ENCODE peak calls at places on chromosomes 11 and 22, in five cellular contexts. I is K562, N is astrocyte, P is IMR-90, Z is mammary epithelial cell. Y is an unnamed sample.

GRCh38 chr22:30210235-30210831 is 36.2 kb downstream of the LIF start:
- DNase-seq in I (no peak), N (peak; percentile 87), P (peak; percentile 80), Z (peak; percentile 98), Y (peak; percentile 45)

GRCh38 chr22:46614070-46614931 is 5.9 kb upstream of the GRAMD4 start:
- DNase-seq in I (no peak), N (no peak), P (no peak), Z (no peak), Y (no peak)

GRCh38 chr11:87870081-87870480 is 305.2 kb downstream of the RAB38 start:
- DNase-seq in I (no peak), N (no peak), P (peak; percentile 2), Z (no peak), Y (no peak)

GRCh38 chr11:76339217-76339616 is 41.7 kb downstream of the THAP12 start:
- DNase-seq in I (no peak), N (no peak), P (no peak), Z (no peak), Y (peak; percentile 43)

GRCh38 chr11:130088217-130088616 is 18.5 kb downstream of the APLP2 start:
- DNase-seq in I (no peak), N (no peak), P (no peak), Z (no peak), Y (no peak)

GRCh38 chr11:848988-849824 is 6.6 kb downstream of the TSPAN4 start:
- DNase-seq in I (no peak), N (no peak), P (no peak), Z (no peak), Y (no peak)

GRCh38 chr11:10459029-10459970 is 4.2 kb downstream of the AMPD3 start:
- DNase-seq in I (peak; percentile 68), N (no peak), P (no peak), Z (no peak), Y (no peak)

GRCh38 chr11:73667906-73668305 is 21.5 kb downstream of the PLEKHB1 start:
- DNase-seq in I (no peak), N (no peak), P (peak; percentile 23), Z (no peak), Y (no peak)

GRCh38 chr22:19807914-19808872 is 46.5 kb downstream of the GNB1L start:
- DNase-seq in I (no peak), N (no peak), P (no peak), Z (no peak), Y (no peak)

GRCh38 chr22:19808873-19809478 is 45.7 kb downstream of the GNB1L start:
- DNase-seq in I (no peak), N (no peak), P (no peak), Z (no peak), Y (no peak)

GRCh38 chr22:19805821-19806212 is 45.2 kb downstream of the TBX1 start:
- DNase-seq in I (no peak), N (no peak), P (no peak), Z (no peak), Y (no peak)

GRCh38 chr22:19807161-19807913 is 46.8 kb downstream of the TBX1 start:
- DNase-seq in I (no peak), N (no peak), P (no peak), Z (no peak), Y (no peak)

GRCh38 chr22:19806213-19807160 is 45.9 kb downstream of the TBX1 start:
- DNase-seq in I (peak; percentile 91), N (peak; percentile 23), P (no peak), Z (peak; percentile 86), Y (peak; percentile 16)
- H3K4me3 ChIP-seq in I (no peak overlapping the region), N (no peak overlapping the region), P (no peak overlapping the region), Z (no peak overlapping the region), Y (no peak overlapping the region)

GRCh38 chr11:95242990-95243590 is 12.1 kb upstream of the SESN3 start:
- DNase-seq in I (no peak), N (no peak), P (no peak), Z (no peak), Y (no peak)
- TF ChIP-seq CTCF in I (no peak), N (no peak), P (no peak), Z (no peak), Y (no peak)

GRCh38 chr22:22704156-22704946 is 59.9 kb downstream of the GGTLC2 start:
- DNase-seq in I (no peak), N (no peak), P (no peak), Z (no peak), Y (no peak)

GRCh38 chr22:22705328-22706100 is 61.1 kb downstream of the GGTLC2 start:
- DNase-seq in I (no peak), N (no peak), P (no peak), Z (no peak), Y (no peak)

GRCh38 chr22:22702874-22703570 is 58.6 kb downstream of the GGTLC2 start:
- DNase-seq in I (no peak), N (no peak), P (no peak), Z (no peak), Y (no peak)

GRCh38 chr22:22702159-22702873 is 57.9 kb downstream of the GGTLC2 start:
- DNase-seq in I (peak; percentile 83), N (no peak), P (no peak), Z (no peak), Y (no peak)

DNA sequence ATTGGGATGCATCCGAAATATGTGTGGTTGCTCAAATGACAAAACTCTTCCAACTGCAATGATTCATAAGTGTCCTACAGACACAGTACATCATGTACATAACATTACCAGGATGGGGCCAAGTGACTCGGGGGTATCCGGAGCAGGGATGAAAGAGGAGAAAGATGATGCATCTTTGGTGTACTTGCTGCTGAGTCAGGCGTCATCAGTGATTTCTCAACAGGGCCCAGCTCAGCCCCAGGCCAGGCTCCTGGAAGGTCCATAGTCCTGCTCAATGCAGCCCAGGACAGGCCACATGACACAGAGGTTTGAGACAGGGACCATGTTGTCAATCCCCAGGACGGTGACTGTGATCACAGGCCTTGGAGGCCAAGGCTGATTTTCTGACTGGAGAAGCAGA is 59.3 kb downstream of the GGTLC2 start:
- DNase-seq in I (no peak), N (no peak), P (no peak), Z (no peak), Y (no peak)
- H3K4me3 ChIP-seq in I (no peak overlapping the region), N (no peak overlapping the region), P (no peak overlapping the region), Z (no peak overlapping the region), Y (no peak overlapping the region)

GRCh38 chr11:86291466-86292262 is 10.4 kb upstream of the HIKESHI start:
- DNase-seq in I (peak; percentile 76), N (peak; percentile 34), P (peak; percentile 55), Z (peak; percentile 70), Y (peak; percentile 61)

GRCh38 chr11:86294026-86294425 is 8.0 kb upstream of the HIKESHI start:
- DNase-seq in I (no peak), N (no peak), P (peak; percentile 5), Z (no peak), Y (peak; percentile 37)

GRCh38 chr11:86287468-86287796 is 14.6 kb upstream of the HIKESHI start:
- DNase-seq in I (no peak), N (no peak), P (no peak), Z (no peak), Y (no peak)

GRCh38 chr11:86292912-86293606 is 9.0 kb upstream of the HIKESHI start:
- DNase-seq in I (no peak), N (no peak), P (no peak), Z (no peak), Y (no peak)

DNA sequence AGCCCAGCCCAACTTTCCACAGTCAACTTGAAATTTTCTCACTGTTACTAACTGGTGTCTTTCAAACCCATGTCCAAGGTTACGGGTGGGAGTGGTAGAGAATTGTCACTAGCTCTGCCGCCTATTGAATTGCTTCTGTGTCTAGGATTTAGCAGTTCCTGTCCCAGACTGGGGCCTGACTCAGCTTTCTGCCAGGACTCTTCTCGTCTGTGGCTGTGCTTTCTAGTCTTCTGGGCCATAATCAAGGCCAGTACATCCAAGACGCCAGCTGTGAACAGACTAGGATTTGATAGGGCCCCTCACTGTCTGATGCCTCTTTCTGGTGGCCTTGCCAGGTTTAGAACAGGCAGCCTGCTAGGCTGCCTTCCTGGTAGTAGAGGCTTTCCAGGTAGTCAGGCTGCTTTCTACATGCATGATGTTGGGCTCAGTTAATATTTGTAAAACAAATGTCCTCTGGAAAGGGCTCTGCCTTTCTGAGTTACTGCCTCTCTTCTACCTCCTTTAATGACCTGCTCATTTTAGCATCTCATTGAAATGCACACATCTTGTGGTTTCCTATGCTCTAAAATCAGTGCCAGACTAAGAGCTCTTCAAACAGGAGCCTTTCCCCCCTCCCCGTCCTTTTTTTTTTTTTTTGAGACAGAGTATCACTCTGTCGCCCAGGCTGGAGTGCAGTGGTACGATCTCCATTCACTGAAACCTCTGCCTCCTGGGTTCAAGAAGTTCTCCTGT is 13.1 kb upstream of the HIKESHI start:
- DNase-seq in I (peak; percentile 52), N (no peak), P (no peak), Z (no peak), Y (no peak)
- TF ChIP-seq CTCF in I (no peak), N (no peak), P (no peak), Z (no peak), Y (no peak)

Y was measured in fibroblast of the aortic adventitia.